ENCODE peak calls at places on chromosomes 1 and 21, in eight cellular contexts. K, T, L, O, J, F, D and Z are unnamed samples.

GRCh38 chr1:206555473-206555935 is 48.2 kb downstream of the RASSF5 start:
- DNase-seq in K (no peak), T (peak; percentile 44), L (no peak), O (peak; percentile 19), J (no peak), F (no peak), D (no peak), Z (no peak)

GRCh38 chr1:45545019-45545493 is 5.6 kb upstream of the AKR1A1 start:
- DNase-seq in K (no peak), T (no peak), L (peak; percentile 18), O (no peak), J (no peak), F (no peak), D (no peak), Z (no peak)

GRCh38 chr1:183472488-183473285 is at the start of gene SMG7:
- DNase-seq in K (no peak), T (peak; percentile 51), L (no peak), O (peak; percentile 41), J (peak; percentile 40), F (no peak), D (peak; percentile 71), Z (peak; percentile 7)

GRCh38 chr1:35433714-35434113 is 123.5 kb downstream of the KIAA0319L start:
- DNase-seq in K (no peak), T (no peak), L (no peak), O (no peak), J (no peak), F (no peak), D (no peak), Z (no peak)

GRCh38 chr1:831522-831921 is 92.2 kb upstream of the SAMD11 start:
- DNase-seq in K (no peak), T (no peak), L (no peak), O (no peak), J (no peak), F (no peak), D (no peak), Z (no peak)

GRCh38 chr1:30381671-30382365 is 341.6 kb downstream of the MATN1 start:
- DNase-seq in K (no peak), T (no peak), L (no peak), O (no peak), J (no peak), F (no peak), D (peak; percentile 14), Z (no peak)

GRCh38 chr1:203589201-203589600 is 37.4 kb upstream of the ATP2B4 start:
- DNase-seq in K (no peak), T (peak; percentile 45), L (peak; percentile 32), O (no peak), J (no peak), F (no peak), D (no peak), Z (no peak)

GRCh38 chr1:213135572-213135971 is 84.5 kb downstream of the RPS6KC1 start:
- DNase-seq in K (peak; percentile 37), T (no peak), L (peak; percentile 27), O (peak; percentile 19), J (no peak), F (no peak), D (no peak), Z (peak; percentile 49)

GRCh38 chr1:172359531-172359991 is 60.9 kb upstream of the C1orf105 start:
- DNase-seq in K (peak; percentile 77), T (no peak), L (peak; percentile 98), O (peak; percentile 96), J (no peak), F (no peak), D (no peak), Z (peak; percentile 54)

GRCh38 chr1:240967070-240967724 is 355.2 kb upstream of the GREM2 start:
- DNase-seq in K (peak; percentile 9), T (peak; percentile 39), L (peak; percentile 84), O (no peak), J (no peak), F (no peak), D (no peak), Z (peak; percentile 30)

GRCh38 chr1:235078927-235079381 is 49.7 kb downstream of the TOMM20 start:
- DNase-seq in K (peak; percentile 27), T (no peak), L (peak; percentile 47), O (peak; percentile 57), J (no peak), F (peak; percentile 33), D (no peak), Z (peak; percentile 91)

GRCh38 chr1:21647431-21648373 is 21.5 kb downstream of the RAP1GAP start:
- DNase-seq in K (peak; percentile 58), T (peak; percentile 93), L (peak; percentile 51), O (peak; percentile 54), J (no peak), F (peak; percentile 67), D (peak; percentile 71), Z (peak; percentile 59)

GRCh38 chr1:47996060-47996405 is 1.2 kb downstream of the TRABD2B start:
- DNase-seq in K (no peak), T (no peak), L (no peak), O (no peak), J (no peak), F (no peak), D (no peak), Z (no peak)
- H3K4me3 ChIP-seq in K (no peak overlapping the region), T (peak overlapping the region; percentile 94), L (peak overlapping the region; percentile 62), O (peak overlapping the region; percentile 55), J (peak overlapping the region; percentile 73), F (no peak overlapping the region), D (peak overlapping the region; percentile 33), Z (peak overlapping the region; percentile 17)

GRCh38 chr1:66712819-66713218 is 39.4 kb upstream of the DYNLT5 start:
- DNase-seq in K (no peak), T (no peak), L (no peak), O (no peak), J (no peak), F (no peak), D (no peak), Z (no peak)

DNA sequence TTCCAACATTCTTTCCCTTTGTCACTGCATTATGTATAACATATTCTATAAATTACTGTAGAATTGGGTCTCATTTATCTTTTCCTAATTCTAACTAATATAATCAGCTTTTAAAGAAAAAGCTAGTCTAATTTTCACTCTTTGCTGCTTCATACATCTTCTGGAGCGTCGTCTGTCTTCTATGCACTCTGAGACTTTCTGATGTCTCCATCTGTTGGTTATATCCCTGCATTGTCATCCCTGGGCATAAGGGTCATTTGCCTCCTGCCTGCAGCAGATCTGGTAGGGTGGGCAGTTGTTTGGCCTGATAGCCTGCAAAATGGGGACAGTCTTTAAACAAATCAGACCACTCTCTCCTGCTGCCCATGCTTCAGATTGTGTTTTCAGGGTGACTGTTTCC is 40.8 kb upstream of the DYNLT5 start:
- DNase-seq in K (no peak), T (peak; percentile 10), L (peak; percentile 13), O (no peak), J (no peak), F (no peak), D (no peak), Z (peak; percentile 34)
- TF ChIP-seq CTCF in K (peak; percentile 27), T (peak; percentile 38), L (peak; percentile 45), O (peak; percentile 40), J (no peak), F (peak; percentile 33), D (no peak), Z (peak; percentile 29)

GRCh38 chr1:61953076-61953789 is 211.0 kb downstream of the PATJ start:
- DNase-seq in K (no peak), T (no peak), L (no peak), O (no peak), J (no peak), F (no peak), D (no peak), Z (no peak)

GRCh38 chr1:61951731-61952585 is 209.7 kb downstream of the PATJ start:
- DNase-seq in K (peak; percentile 27), T (peak; percentile 28), L (peak; percentile 68), O (no peak), J (no peak), F (no peak), D (no peak), Z (no peak)

GRCh38 chr1:61955261-61955660 is 213.0 kb downstream of the PATJ start:
- DNase-seq in K (no peak), T (no peak), L (no peak), O (no peak), J (no peak), F (no peak), D (no peak), Z (no peak)

GRCh38 chr1:61952675-61953074 is 210.4 kb downstream of the PATJ start:
- DNase-seq in K (no peak), T (no peak), L (no peak), O (no peak), J (no peak), F (no peak), D (no peak), Z (no peak)

DNA sequence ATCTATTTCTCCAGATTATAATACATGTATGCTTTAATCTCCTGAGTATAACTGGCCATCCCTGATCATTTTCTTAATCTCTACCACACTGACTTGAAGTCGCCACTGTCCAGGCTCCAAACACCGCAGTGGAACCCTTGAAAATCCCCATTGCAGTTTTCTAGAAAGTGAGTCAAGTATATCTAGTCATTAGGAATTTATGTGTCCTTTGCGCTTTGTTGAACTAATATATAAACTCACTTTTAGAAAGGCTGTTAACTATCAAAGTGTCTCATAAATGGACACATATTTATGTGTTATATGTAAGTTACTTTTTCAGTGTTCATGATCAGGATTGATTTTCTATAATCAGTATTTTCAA is 211.5 kb downstream of the PATJ start:
- DNase-seq in K (no peak), T (no peak), L (no peak), O (no peak), J (no peak), F (no peak), D (no peak), Z (no peak)
- H3K4me3 ChIP-seq in K (no peak overlapping the region), T (no peak overlapping the region), L (no peak overlapping the region), O (no peak overlapping the region), J (no peak overlapping the region), F (no peak overlapping the region), D (no peak overlapping the region), Z (no peak overlapping the region)

GRCh38 chr21:40466893-40467483 is 380.0 kb downstream of the DSCAM start:
- DNase-seq in K (no peak), T (peak; percentile 33), L (peak; percentile 60), O (no peak), J (no peak), F (no peak), D (no peak), Z (peak; percentile 0)
- TF ChIP-seq CTCF in K (no peak), T (peak; percentile 72), L (peak; percentile 79), O (no peak), J (no peak), F (peak; percentile 28), D (peak; percentile 37), Z (no peak)

DNA sequence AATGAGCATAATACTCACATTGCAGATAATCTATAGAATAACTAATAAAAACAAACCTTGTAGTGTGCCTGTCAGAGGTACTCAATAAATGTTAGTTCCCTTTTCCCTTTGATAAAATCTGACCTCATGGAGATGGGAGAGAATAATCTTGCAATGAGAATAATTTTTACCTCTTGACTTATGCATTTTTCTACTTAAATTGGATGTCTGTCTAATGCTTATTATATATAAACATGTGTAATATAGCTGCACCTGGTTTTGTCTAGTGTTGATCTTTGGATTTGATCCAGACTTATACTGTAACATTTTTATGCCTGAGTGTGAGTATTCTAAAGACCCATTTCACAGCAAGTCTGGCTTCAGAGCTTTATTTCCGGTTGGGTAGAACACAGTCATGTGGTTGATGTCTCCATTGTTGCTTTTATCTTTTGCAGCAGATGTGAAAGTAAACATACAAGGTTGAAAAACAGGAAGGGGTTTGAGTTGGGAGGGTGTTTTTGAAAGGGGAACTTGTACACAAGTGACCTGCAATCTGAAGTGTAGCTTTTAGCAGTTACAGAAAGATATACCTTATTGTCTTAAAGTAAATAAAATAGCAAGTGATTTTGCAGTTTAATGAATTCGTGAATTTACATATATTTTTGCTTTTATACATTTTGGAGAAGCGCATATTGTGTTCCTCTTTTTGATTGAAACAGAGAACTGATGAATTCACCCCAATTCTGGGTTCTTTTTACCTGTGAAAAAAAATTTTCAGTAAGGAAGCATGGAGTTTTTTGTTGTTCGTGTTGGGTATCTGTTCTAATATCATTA is 12.5 kb downstream of the EPB41 start:
- DNase-seq in K (peak; percentile 27), T (peak; percentile 23), L (no peak), O (peak; percentile 18), J (no peak), F (no peak), D (no peak), Z (no peak)
- H3K4me3 ChIP-seq in K (no peak overlapping the region), T (peak overlapping the region; percentile 29), L (no peak overlapping the region), O (no peak overlapping the region), J (no peak overlapping the region), F (no peak overlapping the region), D (no peak overlapping the region), Z (no peak overlapping the region)